ENCODE peak calls at places on chromosomes 3 and 15, in five cellular contexts. J is epithelial cell of esophagus; O is fibroblast of lung; F is stimulated activated CD4-positive, alpha-beta T cell treated with anti-CD3 and anti-CD28 coated beads, Interleukin-12 subunit alpha, Interleukin-12 subunit beta, amount 100 ng/mL, for 4 hours; P is left ventricle myocardium superior. N is an unnamed sample.

GRCh38 chr3:126422121-126422520 is 27.4 kb downstream of the CFAP100 start:
- DNase-seq in J (no peak), O (no peak), F (no peak), P (no peak), N (no peak)

GRCh38 chr3:53809764-53810400 is 36.3 kb downstream of the CHDH start:
- DNase-seq in J (no peak), O (no peak), F (no peak), P (no peak), N (no peak)

GRCh38 chr15:49877117-49877860 is 241.7 kb downstream of the ATP8B4 start:
- DNase-seq in J (peak; percentile 11), O (peak; percentile 26), F (no peak), P (no peak), N (no peak)

GRCh38 chr3:12436514-12437222 is 47.6 kb upstream of the TSEN2 start:
- DNase-seq in J (peak; percentile 24), O (peak; percentile 78), F (no peak), P (no peak), N (no peak)

GRCh38 chr3:385151-385550 is 188.6 kb downstream of the CHL1 start:
- DNase-seq in J (peak; percentile 62), O (peak; percentile 8), F (no peak), P (no peak), N (no peak)

GRCh38 chr3:129278970-129279906 is 568 bp downstream of the HMCES start:
- DNase-seq in J (peak; percentile 72), O (peak; percentile 81), F (peak; percentile 48), P (no peak), N (peak; percentile 39)

GRCh38 chr3:191254098-191254873 is 55.2 kb downstream of the OSTN start:
- DNase-seq in J (no peak), O (peak; percentile 6), F (no peak), P (no peak), N (no peak)

GRCh38 chr3:183122257-183122932 is 23.1 kb upstream of the MCCC1 start:
- DNase-seq in J (peak; percentile 49), O (peak; percentile 52), F (no peak), P (no peak), N (peak; percentile 53)

GRCh38 chr3:17678116-17678741 is 64.2 kb downstream of the TBC1D5 start:
- DNase-seq in J (peak; percentile 48), O (peak; percentile 70), F (no peak), P (no peak), N (no peak)